ENCODE peak calls at places on chromosomes 12 and 14, in ten cellular contexts. H is SJSA1; R is heart right ventricle; J is cardiac muscle cell; B is pancreas; Q is CD4-positive, alpha-beta T cell; K is adipocyte; O is BE2C; F is PC-3; D is A549. U is an unnamed sample.

GRCh38 chr12:119208626-119209061 is 29.9 kb downstream of the HSPB8 start:
- DNase-seq in H (no peak), R (peak; percentile 90), J (peak; percentile 36), B (no peak), Q (no peak), K (no peak), O (peak; percentile 17), F (peak; percentile 4), D (peak; percentile 74), U (no peak)

GRCh38 chr12:41772478-41772877 is 372.2 kb downstream of the GXYLT1 start:
- DNase-seq in H (no peak), R (no peak), J (no peak), B (no peak), Q (no peak), K (no peak), O (no peak), F (no peak), D (no peak), U (no peak)

GRCh38 chr12:34048714-34049113 is 26.4 kb downstream of the ALG10 start:
- DNase-seq in H (no peak), R (no peak), J (no peak), B (no peak), Q (no peak), K (no peak), O (no peak), F (no peak), D (peak; percentile 4), U (no peak)

GRCh38 chr12:124479680-124480468 is 87.5 kb downstream of the NCOR2 start:
- DNase-seq in H (no peak), R (no peak), J (no peak), B (no peak), Q (no peak), K (no peak), O (no peak), F (no peak), D (no peak), U (no peak)

GRCh38 chr12:13887774-13888388 is 93.5 kb downstream of the GRIN2B start:
- DNase-seq in H (no peak), R (no peak), J (no peak), B (no peak), Q (no peak), K (no peak), O (no peak), F (no peak), D (peak; percentile 73), U (no peak)

GRCh38 chr12:6935551-6936377 is 7.9 kb upstream of the RNU7-1 start:
- DNase-seq in H (no peak), R (no peak), J (no peak), B (no peak), Q (no peak), K (no peak), O (no peak), F (no peak), D (no peak), U (no peak)

GRCh38 chr12:33828326-33828725 is 194.0 kb upstream of the ALG10 start:
- DNase-seq in H (no peak), R (no peak), J (no peak), B (no peak), Q (no peak), K (no peak), O (no peak), F (peak; percentile 48), D (no peak), U (no peak)

GRCh38 chr12:62191747-62192485 is 68.3 kb upstream of the USP15 start:
- DNase-seq in H (no peak), R (no peak), J (peak; percentile 10), B (no peak), Q (peak; percentile 1), K (no peak), O (no peak), F (no peak), D (peak; percentile 16), U (no peak)

GRCh38 chr14:55707365-55707804 is 127.4 kb downstream of the KTN1 start:
- DNase-seq in H (no peak), R (no peak), J (peak; percentile 29), B (no peak), Q (no peak), K (peak; percentile 88), O (no peak), F (peak; percentile 91), D (peak; percentile 61), U (no peak)

GRCh38 chr14:24674204-24674970 is 40.4 kb upstream of the GZMB start:
- DNase-seq in H (no peak), R (no peak), J (no peak), B (no peak), Q (no peak), K (no peak), O (no peak), F (no peak), D (no peak), U (peak; percentile 51)

DNA sequence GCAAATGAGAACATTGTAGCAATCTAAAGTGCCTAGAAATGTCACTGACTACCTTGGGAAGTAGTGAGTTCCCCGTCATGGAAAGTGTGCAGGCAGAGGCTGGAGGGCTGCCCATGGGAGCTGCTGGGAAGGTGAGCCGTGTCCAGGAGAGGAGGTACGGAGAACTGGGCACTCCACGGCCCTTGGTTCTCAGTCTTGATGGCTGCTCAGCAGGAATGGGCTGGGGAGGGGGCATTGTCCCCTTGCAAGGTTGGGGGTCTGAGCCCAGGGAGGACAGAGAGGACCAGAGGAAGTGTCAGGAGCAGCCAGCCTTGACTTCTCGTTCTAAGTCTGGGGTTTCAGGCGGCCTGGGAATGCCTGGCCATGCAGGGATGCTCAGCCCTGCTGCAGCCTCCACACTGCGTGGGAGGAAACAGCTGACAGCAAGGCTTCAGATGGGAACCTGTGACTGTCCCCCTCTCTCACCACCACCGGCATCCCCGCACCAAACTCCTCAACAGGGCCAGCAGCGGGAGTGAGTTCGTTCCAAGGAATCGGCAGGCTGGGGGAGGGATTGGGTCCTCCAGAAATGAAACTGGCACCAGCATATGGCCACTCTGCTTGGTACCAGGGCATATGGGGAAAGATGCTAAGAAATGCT is 140.2 kb downstream of the BCL11B start:
- DNase-seq in H (peak; percentile 25), R (no peak), J (no peak), B (no peak), Q (no peak), K (no peak), O (no peak), F (no peak), D (no peak), U (no peak)
- H3K9me3 ChIP-seq in H (no peaks in the 10 kb centered on the region), R (no peaks in the 10 kb centered on the region), J (no peaks in the 10 kb centered on the region), B (no peaks in the 10 kb centered on the region), Q (no peaks in the 10 kb centered on the region), K (no peaks in the 10 kb centered on the region), O (no peaks in the 10 kb centered on the region), F (no peaks in the 10 kb centered on the region), D (no peaks in the 10 kb centered on the region), U (no peaks in the 10 kb centered on the region)

GRCh38 chr14:106844608-106845285 is 1318.4 kb downstream of the TMEM121 start:
- DNase-seq in H (no peak), R (peak; percentile 68), J (no peak), B (peak; percentile 67), Q (peak; percentile 47), K (no peak), O (peak; percentile 22), F (peak; percentile 51), D (peak; percentile 58), U (peak; percentile 58)

GRCh38 chr14:106843951-106844483 is 1317.6 kb downstream of the TMEM121 start:
- DNase-seq in H (no peak), R (peak; percentile 19), J (no peak), B (peak; percentile 63), Q (no peak), K (no peak), O (no peak), F (peak; percentile 57), D (no peak), U (no peak)

GRCh38 chr14:106842687-106843086 is 1316.3 kb downstream of the TMEM121 start:
- DNase-seq in H (no peak), R (no peak), J (no peak), B (peak; percentile 21), Q (no peak), K (no peak), O (peak; percentile 23), F (peak; percentile 34), D (peak; percentile 56), U (no peak)

GRCh38 chr14:106841701-106842100 is 1315.3 kb downstream of the TMEM121 start:
- DNase-seq in H (no peak), R (no peak), J (no peak), B (no peak), Q (no peak), K (peak; percentile 7), O (no peak), F (peak; percentile 64), D (no peak), U (no peak)

GRCh38 chr14:106843376-106843775 is 1317.0 kb downstream of the TMEM121 start:
- DNase-seq in H (no peak), R (no peak), J (no peak), B (no peak), Q (no peak), K (no peak), O (no peak), F (no peak), D (no peak), U (no peak)
- H3K9me3 ChIP-seq in H (no peaks in the 10 kb centered on the region), R (no peaks in the 10 kb centered on the region), J (peaks cover 3% of the 10 kb centered on the region), B (no peaks in the 10 kb centered on the region), Q (no peaks in the 10 kb centered on the region), K (no peaks in the 10 kb centered on the region), O (no peaks in the 10 kb centered on the region), F (no peaks in the 10 kb centered on the region), D (no peaks in the 10 kb centered on the region), U (no peaks in the 10 kb centered on the region)

GRCh38 chr14:22740020-22740419 is 26.5 kb upstream of the OXA1L start:
- DNase-seq in H (no peak), R (no peak), J (no peak), B (no peak), Q (no peak), K (no peak), O (no peak), F (no peak), D (no peak), U (no peak)
- H3K9me3 ChIP-seq in H (no peaks in the 10 kb centered on the region), R (no peaks in the 10 kb centered on the region), J (no peaks in the 10 kb centered on the region), B (no peaks in the 10 kb centered on the region), Q (no peaks in the 10 kb centered on the region), K (peaks cover 2% of the 10 kb centered on the region), O (no peaks in the 10 kb centered on the region), F (no peaks in the 10 kb centered on the region), D (peaks cover 7% of the 10 kb centered on the region), U (no peaks in the 10 kb centered on the region)

GRCh38 chr12:133204264-133204603 is 22.9 kb downstream of the ZNF268 start:
- DNase-seq in H (no peak), R (no peak), J (no peak), B (no peak), Q (no peak), K (no peak), O (no peak), F (no peak), D (no peak), U (no peak)

GRCh38 chr12:133201888-133202287 is 20.6 kb downstream of the ZNF268 start:
- DNase-seq in H (no peak), R (no peak), J (no peak), B (no peak), Q (no peak), K (no peak), O (no peak), F (no peak), D (no peak), U (no peak)

GRCh38 chr12:133202493-133203343 is 21.4 kb downstream of the ZNF268 start:
- DNase-seq in H (no peak), R (no peak), J (no peak), B (no peak), Q (no peak), K (no peak), O (no peak), F (no peak), D (peak; percentile 51), U (no peak)

GRCh38 chr12:133206390-133206789 is 25.1 kb downstream of the ZNF268 start:
- DNase-seq in H (no peak), R (no peak), J (no peak), B (no peak), Q (no peak), K (no peak), O (no peak), F (no peak), D (no peak), U (no peak)

GRCh38 chr12:133203344-133204263 is 22.3 kb downstream of the ZNF268 start:
- DNase-seq in H (no peak), R (no peak), J (no peak), B (no peak), Q (no peak), K (no peak), O (no peak), F (no peak), D (peak; percentile 35), U (no peak)
- H3K9me3 ChIP-seq in H (peaks cover 41% of the 10 kb centered on the region), R (peaks cover 92% of the 10 kb centered on the region), J (peaks cover 33% of the 10 kb centered on the region), B (peaks cover 36% of the 10 kb centered on the region), Q (peaks cover 83% of the 10 kb centered on the region), K (peaks cover 84% of the 10 kb centered on the region), O (peaks cover 22% of the 10 kb centered on the region), F (no peaks in the 10 kb centered on the region), D (peaks cover 84% of the 10 kb centered on the region), U (peaks cover 77% of the 10 kb centered on the region)

U was measured in CD8-positive, alpha-beta memory T cell.